ENCODE peak calls at places on chromosome 5, in nine cellular contexts. Y is left ventricle myocardium inferior, N is BJ, V is body of pancreas, Z is neural progenitor cell, X is GM23338, E is breast epithelium, D is GM12878, W is heart left ventricle. M is an unnamed sample. For H3K36me3 and H3K27me3, the result is how much of the 10 kb centered on the place peaks cover.

GRCh38 chr5:143791848-143792701 is 19.9 kb upstream of the HMHB1 start:
- DNase-seq in V (no peak), N (no peak), Y (no peak), X (no peak), W (no peak), D (no peak), Z (peak), E (no peak), M (no peak)

GRCh38 chr5:58117491-58117890 is 342.4 kb downstream of the PLK2 start:
- DNase-seq in D (no peak), Z (no peak), N (no peak), X (no peak), E (no peak), Y (no peak), V (no peak), W (no peak), M (no peak)

GRCh38 chr5:127891942-127892341 is 188.8 kb downstream of the CCDC192 start:
- DNase-seq in X (no peak), V (no peak), N (no peak), W (no peak), Y (no peak), D (no peak), Z (no peak), E (no peak), M (no peak)

GRCh38 chr5:66633754-66634153 is 37.6 kb downstream of the MAST4 start:
- DNase-seq in E (no peak), W (no peak), N (no peak), V (no peak), X (peak), Y (no peak), Z (peak), D (no peak), M (peak)

GRCh38 chr5:143177263-143177994 is 226.1 kb downstream of the NR3C1 start:
- DNase-seq in V (no peak), Y (no peak), W (peak), N (no peak), X (no peak), Z (no peak), E (no peak), D (no peak), M (no peak)

GRCh38 chr5:35365756-35366155 is 135.5 kb upstream of the PRLR start:
- DNase-seq in V (no peak), D (no peak), X (no peak), N (no peak), Y (no peak), Z (no peak), E (no peak), W (no peak), M (no peak)

GRCh38 chr5:133511653-133512235 is 100.6 kb downstream of the FSTL4 start:
- DNase-seq in V (no peak), Z (no peak), X (no peak), Y (no peak), W (no peak), D (no peak), N (no peak), E (no peak), M (no peak)

GRCh38 chr5:56840597-56840996 is 25.2 kb downstream of the MAP3K1 start:
- DNase-seq in D (peak), W (no peak), N (no peak), E (no peak), X (no peak), Z (no peak), V (no peak), Y (no peak), M (no peak)

GRCh38 chr5:123075521-123076163 is 13.4 kb upstream of the PRDM6 start:
- DNase-seq in V (peak), D (no peak), N (no peak), X (no peak), Y (no peak), E (no peak), W (no peak), Z (no peak), M (no peak)

GRCh38 chr5:133247145-133247709 is 195.4 kb downstream of the HSPA4 start:
- DNase-seq in D (no peak), Z (no peak), W (no peak), E (no peak), N (no peak), V (no peak), Y (no peak), X (no peak), M (no peak)

GRCh38 chr5:139245637-139246335 is 47.6 kb upstream of the SIL1 start:
- DNase-seq in W (no peak), E (no peak), V (no peak), N (no peak), Z (no peak), X (no peak), D (no peak), Y (no peak), M (no peak)

GRCh38 chr5:170623576-170624181 is 119.9 kb downstream of the KCNIP1 start:
- DNase-seq in E (no peak), W (peak), V (peak), Y (no peak), Z (peak), N (no peak), X (peak), D (no peak), M (peak)

GRCh38 chr5:127806776-127807175 is 103.6 kb downstream of the CCDC192 start:
- DNase-seq in Y (no peak), N (no peak), V (no peak), E (no peak), Z (no peak), W (no peak), D (no peak), X (no peak), M (no peak)

GRCh38 chr5:73617510-73618279 is 8.3 kb upstream of the ARHGEF28 start:
- DNase-seq in N (no peak), E (no peak), X (no peak), Y (no peak), V (no peak), W (no peak), Z (no peak), D (no peak), M (no peak)

GRCh38 chr5:9233712-9234111 is 312.2 kb downstream of the SEMA5A start:
- DNase-seq in E (no peak), W (no peak), D (no peak), Z (peak), V (no peak), X (peak), Y (no peak), N (peak), M (no peak)

GRCh38 chr5:180555168-180555921 is 36.0 kb downstream of the SCGB3A1 start:
- DNase-seq in D (no peak), E (no peak), W (no peak), N (peak), V (no peak), Z (no peak), X (no peak), Y (no peak), M (no peak)

GRCh38 chr5:113092683-113093082 is 116.1 kb downstream of the DCP2 start:
- DNase-seq in D (no peak), V (no peak), X (no peak), Y (no peak), Z (no peak), W (no peak), N (no peak), E (no peak), M (no peak)

GRCh38 chr5:94778712-94779111 is 160.2 kb downstream of the SLF1 start:
- DNase-seq in W (no peak), V (no peak), Y (no peak), Z (no peak), D (no peak), N (no peak), X (no peak), E (no peak), M (no peak)

GRCh38 chr5:14118551-14119320 is 24.4 kb upstream of the TRIO start:
- DNase-seq in Z (peak), Y (peak), X (peak), D (no peak), N (no peak), V (peak), E (peak), W (peak), M (peak)

GRCh38 chr5:101473483-101473882 is 570.4 kb upstream of the ST8SIA4 start:
- DNase-seq in W (no peak), N (no peak), X (no peak), Y (no peak), Z (no peak), D (peak), V (no peak), E (no peak), M (no peak)

GRCh38 chr5:91176288-91177016 is 206.7 kb downstream of the ARRDC3 start:
- DNase-seq in Y (no peak), V (no peak), E (no peak), W (no peak), N (no peak), Z (no peak), D (no peak), X (no peak), M (no peak)

GRCh38 chr5:39005566-39006232 is 68.5 kb downstream of the RICTOR start:
- DNase-seq in Y (no peak), X (peak), Z (no peak), W (no peak), V (no peak), E (no peak), N (no peak), D (no peak), M (no peak)

GRCh38 chr5:81826128-81826527 is 75.2 kb upstream of the SSBP2 start:
- DNase-seq in D (no peak), W (no peak), E (no peak), Z (no peak), X (peak), Y (no peak), N (no peak), V (no peak), M (peak)

GRCh38 chr5:150121448-150122157 is 34.0 kb downstream of the PDGFRB start:
- DNase-seq in N (no peak), V (no peak), W (peak), D (no peak), Z (no peak), X (no peak), Y (no peak), E (no peak), M (no peak)

GRCh38 chr5:150119421-150120061 is 33.2 kb upstream of the CSF1R start:
- DNase-seq in W (peak), V (no peak), X (no peak), Y (no peak), N (no peak), E (no peak), Z (no peak), D (no peak), M (peak)

GRCh38 chr5:150120617-150121447 is 34.5 kb upstream of the CSF1R start:
- DNase-seq in E (no peak), Z (no peak), W (peak), D (no peak), Y (no peak), X (no peak), V (no peak), N (no peak), M (no peak)

GRCh38 chr5:150118561-150119229 is 32.3 kb upstream of the CSF1R start:
- DNase-seq in V (no peak), E (no peak), Z (no peak), X (no peak), Y (no peak), N (no peak), W (no peak), D (no peak), M (peak)

GRCh38 chr5:150120062-150120441 is 33.7 kb upstream of the CSF1R start:
- DNase-seq in N (no peak), W (peak), D (no peak), E (no peak), V (no peak), Y (no peak), X (no peak), Z (no peak), M (peak)
- H3K36me3 ChIP-seq in N (half or more), W (under half), D (under half), E (under half), V (under half), Y (under half), X (under half), Z (under half), M (under half)

GRCh38 chr5:177367323-177367848 is 9.7 kb downstream of the RGS14 start:
- DNase-seq in Y (no peak), V (no peak), N (no peak), W (no peak), Z (no peak), X (peak), E (no peak), D (no peak), M (no peak)
- H3K4me3 ChIP-seq in Y (peak), V (no peak), N (peak), W (peak), Z (peak), X (peak), E (peak), D (no peak), M (peak)

DNA sequence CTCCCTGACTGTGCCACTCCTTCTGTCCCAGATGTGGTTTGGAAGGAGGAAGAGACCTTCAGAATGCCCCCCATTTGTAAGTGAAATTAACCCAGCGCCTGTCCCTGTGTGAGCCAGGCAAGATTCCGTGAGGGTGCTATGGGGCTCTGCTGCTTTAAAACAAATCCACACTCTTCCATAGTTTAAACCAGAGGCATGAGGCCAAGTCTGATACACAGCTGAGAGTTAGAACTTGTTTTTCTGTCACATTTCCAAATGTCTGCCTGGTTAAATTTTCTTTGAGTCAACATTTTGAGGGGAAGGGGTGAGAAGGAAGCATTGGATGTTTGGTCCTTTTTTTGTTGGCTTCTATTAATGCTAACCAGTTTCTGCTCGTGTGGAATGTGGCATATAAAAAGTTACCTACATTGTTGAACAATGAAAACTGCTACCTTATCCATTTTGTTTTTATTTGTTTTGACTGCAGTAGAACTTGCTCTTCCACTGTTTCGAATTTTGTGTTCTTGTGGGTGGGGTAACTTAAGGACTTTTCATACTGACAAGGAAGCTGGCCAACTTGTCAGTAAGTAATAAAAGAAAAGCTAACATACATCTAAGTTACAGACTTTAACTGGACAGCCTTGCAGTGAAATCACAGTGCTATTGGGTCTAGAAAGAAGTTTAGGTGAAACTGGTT is 12.9 kb downstream of the RGMB start:
- DNase-seq in Z (no peak), D (no peak), N (no peak), X (no peak), W (no peak), E (no peak), V (peak), Y (no peak), M (no peak)
- H3K27me3 ChIP-seq in Z (under half), D (under half), N (under half), X (under half), W (under half), E (under half), V (under half), Y (under half), M (under half)

GRCh38 chr5:141969783-141970741 is 1.2 kb downstream of the RNF14 start:
- DNase-seq in W (no peak), X (peak), Y (no peak), D (peak), Z (no peak), V (no peak), E (no peak), N (no peak), M (peak)

GRCh38 chr5:141978389-141978788 is 9.5 kb downstream of the RNF14 start:
- DNase-seq in X (no peak), Z (no peak), N (no peak), E (no peak), Y (no peak), V (no peak), D (no peak), W (no peak), M (no peak)

GRCh38 chr5:141968914-141969608 is at the start of gene RNF14:
- DNase-seq in N (peak), D (peak), Y (peak), Z (peak), V (peak), E (peak), X (peak), W (peak), M (peak)

GRCh38 chr5:141976176-141976575 is 7.3 kb downstream of the RNF14 start:
- DNase-seq in X (no peak), D (no peak), W (no peak), N (no peak), E (no peak), V (no peak), Y (no peak), Z (no peak), M (no peak)

DNA sequence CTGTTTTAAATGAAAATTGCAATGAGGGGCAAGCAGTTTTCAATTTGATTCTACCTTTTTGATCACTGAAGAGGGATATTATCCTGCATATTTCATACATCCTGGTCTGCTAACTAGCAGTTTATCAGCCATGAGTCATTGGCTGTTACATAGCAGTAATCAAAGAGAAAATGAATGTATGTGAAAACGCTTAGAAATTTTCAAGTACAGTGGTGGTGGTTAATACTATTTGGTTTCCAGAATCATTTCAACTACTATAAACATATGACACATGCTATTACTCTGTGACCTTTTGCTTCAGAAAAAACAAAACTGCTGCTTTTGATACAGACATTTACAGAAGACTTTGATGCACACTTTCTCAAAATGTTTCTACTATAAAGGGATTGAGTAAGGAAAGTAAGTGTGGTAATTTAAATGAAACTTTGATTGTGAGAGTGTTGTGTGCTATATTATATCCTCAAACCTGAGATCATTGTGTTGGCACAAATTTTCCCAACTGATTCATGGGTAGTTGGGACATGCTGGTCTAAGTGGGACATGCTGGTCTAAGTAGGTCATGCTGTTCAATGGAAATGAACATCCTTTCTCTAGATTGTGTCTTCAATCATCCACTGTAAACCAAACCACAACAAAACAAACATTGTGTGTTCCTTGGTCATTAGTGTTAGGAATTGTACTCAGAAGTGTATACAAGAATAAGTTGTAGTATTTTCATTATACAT is 5.1 kb downstream of the RNF14 start:
- DNase-seq in N (no peak), Z (no peak), E (no peak), W (no peak), X (no peak), D (no peak), V (no peak), Y (no peak), M (no peak)
- H3K36me3 ChIP-seq in N (under half), Z (under half), E (under half), W (under half), X (under half), D (under half), V (under half), Y (half or more), M (under half)

GRCh38 chr5:173327948-173328895 is at the start of gene STC2:
- DNase-seq in V (peak), D (peak), W (peak), Z (peak), Y (peak), N (peak), E (peak), X (peak), M (peak)
- H3K4me3 ChIP-seq in V (peak), D (peak), W (peak), Z (peak), Y (peak), N (peak), E (peak), X (peak), M (peak)

DNA sequence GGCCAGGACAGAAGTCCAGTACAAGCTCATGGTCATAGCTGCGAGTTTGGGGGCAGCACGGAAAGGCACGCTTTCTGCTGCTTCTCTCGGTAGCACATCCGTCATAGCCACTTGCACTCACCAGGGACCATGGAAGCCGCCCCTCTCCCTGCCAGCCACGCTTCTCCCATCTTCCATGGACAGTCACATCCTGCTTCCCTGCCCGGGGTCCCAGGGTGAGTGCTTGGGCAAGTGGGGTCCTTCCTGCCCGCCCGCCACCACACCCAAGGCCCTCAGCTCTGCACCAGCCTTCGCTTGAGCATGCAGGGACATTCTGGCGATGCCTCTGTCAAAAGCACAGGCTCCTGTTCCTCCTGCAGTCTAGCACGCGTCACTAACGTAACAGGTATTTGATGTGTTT is 13.1 kb upstream of the IRX2 start:
- DNase-seq in W (no peak), Y (no peak), D (no peak), E (no peak), X (no peak), V (no peak), N (no peak), Z (no peak), M (no peak)
- H3K27me3 ChIP-seq in W (under half), Y (half or more), D (under half), E (under half), X (under half), V (under half), N (under half), Z (under half), M (under half)

GRCh38 chr5:8068078-8068477 is 199.1 kb downstream of the MTRR start:
- DNase-seq in Z (no peak), Y (no peak), X (no peak), W (no peak), E (no peak), N (no peak), V (no peak), D (no peak), M (no peak)

DNA sequence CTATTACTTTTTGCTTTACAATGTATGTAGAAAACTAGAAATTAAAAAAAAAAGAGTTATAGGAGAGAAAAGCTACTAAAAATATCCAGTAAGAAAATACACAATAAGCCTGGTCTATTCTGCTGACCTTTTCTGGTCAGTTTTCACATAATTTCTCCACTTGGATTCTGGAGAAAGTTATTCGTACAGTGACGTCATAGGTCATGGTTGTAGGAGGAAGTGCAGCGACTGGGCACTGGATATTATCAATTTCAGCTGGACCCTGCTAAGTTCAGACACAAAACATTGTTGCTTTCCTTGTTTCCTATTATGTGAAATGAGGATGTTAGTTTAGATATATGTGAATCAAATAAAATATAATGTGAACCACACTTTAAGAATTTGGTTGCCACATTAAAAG is 201.2 kb downstream of the MTRR start:
- DNase-seq in X (no peak), E (no peak), N (no peak), Y (no peak), V (no peak), Z (no peak), D (no peak), W (no peak), M (no peak)
- H3K36me3 ChIP-seq in X (under half), E (under half), N (under half), Y (under half), V (under half), Z (under half), D (under half), W (under half), M (under half)

M was measured in H7.